ENCODE peak calls at places on chromosomes 7 and 10, in five cellular contexts. D, N, O, R and G are unnamed samples.

GRCh38 chr7:123112833-123113232 is 86.9 kb downstream of the SLC13A1 start:
- DNase-seq in D (no peak), N (no peak), O (no peak), R (no peak), G (no peak)

GRCh38 chr10:132712698-132713232 is 73.2 kb downstream of the NKX6-2 start:
- DNase-seq in D (peak), N (no peak), O (no peak), R (no peak), G (no peak)

GRCh38 chr7:120991570-120991969 is 3.1 kb downstream of the CPED1 start:
- DNase-seq in D (no peak), N (no peak), O (peak), R (no peak), G (no peak)

GRCh38 chr7:137840183-137840779 is 6.5 kb downstream of the DGKI start:
- DNase-seq in D (no peak), N (no peak), O (no peak), R (no peak), G (no peak)

GRCh38 chr10:77601488-77601887 is 36.1 kb downstream of the KCNMA1 start:
- DNase-seq in D (no peak), N (no peak), O (no peak), R (no peak), G (no peak)

GRCh38 chr7:44158060-44158872 is 17.1 kb upstream of the MYL7 start:
- DNase-seq in D (no peak), N (no peak), O (no peak), R (no peak), G (no peak)

GRCh38 chr7:29970158-29970557 is 19.4 kb downstream of the SCRN1 start:
- DNase-seq in D (no peak), N (no peak), O (no peak), R (no peak), G (no peak)

GRCh38 chr10:79159785-79160184 is 91.0 kb downstream of the ZMIZ1 start:
- DNase-seq in D (peak), N (no peak), O (peak), R (no peak), G (no peak)

GRCh38 chr7:114082934-114083647 is 164.3 kb upstream of the PPP1R3A start:
- DNase-seq in D (peak), N (no peak), O (no peak), R (peak), G (no peak)

GRCh38 chr7:80583901-80584300 is 54.5 kb upstream of the CD36 start:
- DNase-seq in D (peak), N (no peak), O (peak), R (no peak), G (no peak)

GRCh38 chr7:123625254-123625653 is 23.6 kb downstream of the ASB15 start:
- DNase-seq in D (no peak), N (no peak), O (no peak), R (no peak), G (no peak)

GRCh38 chr10:131808370-131808930 is 92.4 kb upstream of the PPP2R2D start:
- DNase-seq in D (no peak), N (no peak), O (no peak), R (no peak), G (no peak)

GRCh38 chr10:71600856-71601255 is 118.7 kb downstream of the C10orf105 start:
- DNase-seq in D (no peak), N (no peak), O (peak), R (no peak), G (no peak)

GRCh38 chr7:71733108-71733870 is 601.3 kb downstream of the GALNT17 start:
- DNase-seq in D (peak), N (peak), O (peak), R (peak), G (peak)

GRCh38 chr7:3007696-3008095 is 36.0 kb downstream of the CARD11 start:
- DNase-seq in D (no peak), N (no peak), O (no peak), R (no peak), G (no peak)

GRCh38 chr10:121774404-121774803 is 153.4 kb downstream of the ATE1 start:
- DNase-seq in D (no peak), N (no peak), O (peak), R (no peak), G (no peak)

GRCh38 chr10:119595715-119596515 is 849 bp downstream of the TIAL1 start:
- DNase-seq in D (peak), N (peak), O (peak), R (no peak), G (no peak)

GRCh38 chr7:135938563-135938962 is 38.6 kb downstream of the MTPN start:
- DNase-seq in D (no peak), N (no peak), O (no peak), R (no peak), G (no peak)

GRCh38 chr10:131722121-131722520 is 178.7 kb upstream of the PPP2R2D start:
- DNase-seq in D (no peak), N (no peak), O (no peak), R (no peak), G (no peak)

GRCh38 chr7:64887756-64888508 is 15.1 kb upstream of the ZNF273 start:
- DNase-seq in D (no peak), N (peak), O (no peak), R (no peak), G (peak)

GRCh38 chr7:131354390-131354789 is 26.7 kb downstream of the MKLN1 start:
- DNase-seq in D (no peak), N (no peak), O (peak), R (no peak), G (no peak)

DNA sequence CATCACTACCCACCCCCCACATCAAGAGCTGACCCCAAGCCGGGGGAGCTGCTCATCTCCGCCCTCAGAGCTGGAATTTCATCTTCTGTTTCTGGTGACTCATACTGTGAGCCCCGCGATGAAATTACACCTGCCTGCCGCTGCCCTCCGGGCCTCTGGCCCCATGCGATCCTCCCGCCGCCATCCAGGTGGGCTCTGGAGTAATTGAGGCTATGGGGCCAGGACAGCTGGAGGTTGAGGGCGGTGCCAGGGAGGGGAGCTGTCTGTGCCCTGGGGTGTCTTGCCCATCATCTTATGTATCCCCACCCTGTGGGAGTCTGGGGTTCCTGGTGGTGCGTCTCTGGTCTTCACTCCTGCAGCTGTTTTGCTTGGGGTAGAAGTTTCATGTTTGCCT is 9.0 kb downstream of the GTF2IRD1 start:
- DNase-seq in D (peak), N (peak), O (no peak), R (no peak), G (no peak)
- TF ChIP-seq CTCF in D (no peak), N (no peak), O (no peak), R (no peak), G (no peak)

GRCh38 chr7:152173372-152174070 is 148.0 kb downstream of the GALNT11 start:
- DNase-seq in D (no peak), N (no peak), O (no peak), R (no peak), G (no peak)
- TF ChIP-seq CTCF in D (no peak), N (peak), O (no peak), R (no peak), G (no peak)

GRCh38 chr10:93496322-93497041 is at the start of gene CEP55:
- DNase-seq in D (peak), N (peak), O (peak), R (peak), G (peak)

GRCh38 chr10:93491589-93492121 is 4.8 kb upstream of the CEP55 start:
- DNase-seq in D (no peak), N (no peak), O (no peak), R (no peak), G (no peak)

GRCh38 chr10:93494494-93494893 is 1.9 kb upstream of the CEP55 start:
- DNase-seq in D (no peak), N (no peak), O (no peak), R (no peak), G (no peak)

GRCh38 chr10:93495654-93496321 is 624 bp upstream of the CEP55 start:
- DNase-seq in D (peak), N (no peak), O (peak), R (no peak), G (no peak)

DNA sequence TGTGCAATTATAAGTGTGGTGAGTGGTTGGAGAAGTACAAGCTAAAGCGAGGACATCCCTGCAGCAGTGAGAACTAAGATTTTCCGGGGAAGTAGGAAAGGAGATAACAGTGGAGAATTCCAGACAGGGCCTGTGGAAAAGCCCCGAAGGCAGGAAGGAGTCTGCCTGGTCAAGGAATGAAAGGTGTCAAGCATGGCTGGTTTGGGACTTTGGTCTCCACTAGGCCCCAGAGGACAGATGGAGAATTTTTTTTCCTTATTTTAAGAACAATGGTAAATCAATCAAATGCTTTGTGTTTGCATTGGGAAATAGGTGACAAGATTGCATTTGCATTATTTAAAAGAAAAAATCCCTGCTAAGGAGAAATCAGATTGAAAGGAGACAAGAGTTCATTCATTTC is 3.2 kb upstream of the CEP55 start:
- DNase-seq in D (no peak), N (no peak), O (no peak), R (no peak), G (no peak)
- TF ChIP-seq CTCF in D (no peak), N (no peak), O (no peak), R (no peak), G (no peak)

GRCh38 chr7:150378115-150378852 is 846 bp upstream of the ZNF775 start:
- DNase-seq in D (peak), N (peak), O (peak), R (no peak), G (no peak)
- TF ChIP-seq CTCF in D (no peak), N (no peak), O (peak), R (no peak), G (peak)

GRCh38 chr10:80945267-80945880 is 407.7 kb downstream of the SH2D4B start:
- DNase-seq in D (no peak), N (no peak), O (no peak), R (no peak), G (no peak)
- TF ChIP-seq CTCF in D (peak), N (peak), O (no peak), R (peak), G (peak)

GRCh38 chr7:112052993-112053392 is 153.2 kb downstream of the DOCK4 start:
- DNase-seq in D (no peak), N (no peak), O (no peak), R (no peak), G (no peak)

GRCh38 chr7:112049555-112049954 is 156.6 kb downstream of the DOCK4 start:
- DNase-seq in D (no peak), N (no peak), O (no peak), R (no peak), G (no peak)

GRCh38 chr7:112050205-112050881 is 155.9 kb downstream of the DOCK4 start:
- DNase-seq in D (no peak), N (no peak), O (no peak), R (no peak), G (no peak)

GRCh38 chr7:112053405-112054069 is 152.7 kb downstream of the DOCK4 start:
- DNase-seq in D (no peak), N (no peak), O (no peak), R (no peak), G (no peak)

DNA sequence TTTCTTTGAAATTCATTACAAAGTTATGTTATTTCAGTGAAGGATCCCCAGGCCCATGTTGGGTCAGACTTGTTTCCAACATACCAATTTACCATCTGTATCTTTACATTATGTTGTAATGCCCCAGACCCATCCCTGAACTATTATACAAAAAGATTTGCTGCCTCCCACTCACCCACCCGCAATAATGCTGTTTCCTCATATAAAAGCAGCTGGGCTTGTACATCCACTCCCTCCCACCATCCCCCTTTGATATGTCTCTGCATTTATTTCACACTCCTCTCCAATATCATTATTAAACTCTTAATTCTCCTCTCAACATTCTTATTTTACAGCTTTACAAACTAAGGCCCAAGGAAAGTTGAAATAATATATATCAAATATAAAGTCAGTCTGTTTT is 153.7 kb downstream of the DOCK4 start:
- DNase-seq in D (no peak), N (no peak), O (no peak), R (no peak), G (no peak)
- TF ChIP-seq CTCF in D (no peak), N (no peak), O (no peak), R (no peak), G (no peak)

GRCh38 chr7:92882760-92883159 is 46.4 kb upstream of the CDK6 start:
- DNase-seq in D (no peak), N (no peak), O (no peak), R (no peak), G (no peak)

GRCh38 chr7:92884218-92884617 is 47.8 kb upstream of the CDK6 start:
- DNase-seq in D (no peak), N (no peak), O (no peak), R (no peak), G (no peak)

GRCh38 chr7:92877367-92877766 is 41.0 kb upstream of the CDK6 start:
- DNase-seq in D (no peak), N (no peak), O (no peak), R (no peak), G (no peak)

GRCh38 chr7:92881091-92881485 is 44.7 kb upstream of the CDK6 start:
- DNase-seq in D (no peak), N (no peak), O (no peak), R (no peak), G (no peak)

GRCh38 chr7:92880212-92881090 is 44.1 kb upstream of the CDK6 start:
- DNase-seq in D (peak), N (no peak), O (peak), R (no peak), G (no peak)
- TF ChIP-seq CTCF in D (peak), N (peak), O (peak), R (no peak), G (no peak)

GRCh38 chr7:66185680-66186187 is 19.4 kb upstream of the TPST1 start:
- DNase-seq in D (no peak), N (no peak), O (no peak), R (no peak), G (no peak)
- TF ChIP-seq CTCF in D (no peak), N (no peak), O (no peak), R (no peak), G (no peak)